ENCODE peak calls at places on chromosomes 13 and 19, in eight cellular contexts. One of them, this sample, is unnamed.

GRCh38 chr13:107458269-107458668 is 757.1 kb downstream of the LIG4 start:
- DNase-seq in CMK: no peak
- DNase-seq in H7: no peak
- DNase-seq in activated T-helper 9 cell treated with anti-CD3 and anti-CD28 coated beads, Interleukin-2, amount 50 U/mL, for 16 hours: no peak
- DNase-seq in NT2/D1: no peak
- DNase-seq in CD4-positive, alpha-beta memory T cell: no peak
- DNase-seq in cardiac fibroblast: no peak
- DNase-seq in fibroblast of mammary gland: no peak
- DNase-seq in this sample: no peak

GRCh38 chr19:35363711-35364425 is 5.6 kb downstream of the FFAR3 start:
- DNase-seq in CMK: no peak
- DNase-seq in H7: peak
- DNase-seq in activated T-helper 9 cell treated with anti-CD3 and anti-CD28 coated beads, Interleukin-2, amount 50 U/mL, for 16 hours: no peak
- DNase-seq in NT2/D1: no peak
- DNase-seq in CD4-positive, alpha-beta memory T cell: no peak
- DNase-seq in cardiac fibroblast: no peak
- DNase-seq in fibroblast of mammary gland: no peak
- DNase-seq in this sample: no peak

GRCh38 chr13:30114586-30115256 is 192.6 kb downstream of the KATNAL1 start:
- DNase-seq in CMK: peak
- DNase-seq in H7: peak
- DNase-seq in activated T-helper 9 cell treated with anti-CD3 and anti-CD28 coated beads, Interleukin-2, amount 50 U/mL, for 16 hours: peak
- DNase-seq in NT2/D1: peak
- DNase-seq in CD4-positive, alpha-beta memory T cell: peak
- DNase-seq in cardiac fibroblast: peak
- DNase-seq in fibroblast of mammary gland: peak
- DNase-seq in this sample: peak

GRCh38 chr19:17340302-17340870 is 3.0 kb downstream of the GTPBP3 start:
- DNase-seq in CMK: no peak
- DNase-seq in H7: peak
- DNase-seq in activated T-helper 9 cell treated with anti-CD3 and anti-CD28 coated beads, Interleukin-2, amount 50 U/mL, for 16 hours: no peak
- DNase-seq in NT2/D1: no peak
- DNase-seq in CD4-positive, alpha-beta memory T cell: no peak
- DNase-seq in cardiac fibroblast: no peak
- DNase-seq in fibroblast of mammary gland: no peak
- DNase-seq in this sample: no peak

GRCh38 chr13:30375436-30375835 is 46.9 kb upstream of the UBE2L5 start:
- DNase-seq in CMK: no peak
- DNase-seq in H7: no peak
- DNase-seq in activated T-helper 9 cell treated with anti-CD3 and anti-CD28 coated beads, Interleukin-2, amount 50 U/mL, for 16 hours: no peak
- DNase-seq in NT2/D1: no peak
- DNase-seq in CD4-positive, alpha-beta memory T cell: no peak
- DNase-seq in cardiac fibroblast: no peak
- DNase-seq in fibroblast of mammary gland: no peak
- DNase-seq in this sample: no peak

GRCh38 chr13:24220086-24220703 is 59.7 kb downstream of the SPATA13 start:
- DNase-seq in CMK: peak
- DNase-seq in H7: peak
- DNase-seq in activated T-helper 9 cell treated with anti-CD3 and anti-CD28 coated beads, Interleukin-2, amount 50 U/mL, for 16 hours: no peak
- DNase-seq in NT2/D1: peak
- DNase-seq in CD4-positive, alpha-beta memory T cell: peak
- DNase-seq in cardiac fibroblast: peak
- DNase-seq in fibroblast of mammary gland: peak
- DNase-seq in this sample: no peak

GRCh38 chr13:80547885-80548284 is 207.0 kb upstream of the SPRY2 start:
- DNase-seq in CMK: no peak
- DNase-seq in H7: no peak
- DNase-seq in activated T-helper 9 cell treated with anti-CD3 and anti-CD28 coated beads, Interleukin-2, amount 50 U/mL, for 16 hours: no peak
- DNase-seq in NT2/D1: no peak
- DNase-seq in CD4-positive, alpha-beta memory T cell: no peak
- DNase-seq in cardiac fibroblast: peak
- DNase-seq in fibroblast of mammary gland: peak
- DNase-seq in this sample: no peak

GRCh38 chr13:73070451-73070850 is 11.6 kb downstream of the KLF5 start:
- DNase-seq in CMK: no peak
- DNase-seq in H7: no peak
- DNase-seq in activated T-helper 9 cell treated with anti-CD3 and anti-CD28 coated beads, Interleukin-2, amount 50 U/mL, for 16 hours: no peak
- DNase-seq in NT2/D1: no peak
- DNase-seq in CD4-positive, alpha-beta memory T cell: no peak
- DNase-seq in cardiac fibroblast: no peak
- DNase-seq in fibroblast of mammary gland: no peak
- DNase-seq in this sample: no peak

GRCh38 chr13:102402292-102402691 is 444 bp upstream of the FGF14 start:
- DNase-seq in CMK: no peak
- DNase-seq in H7: peak
- DNase-seq in activated T-helper 9 cell treated with anti-CD3 and anti-CD28 coated beads, Interleukin-2, amount 50 U/mL, for 16 hours: peak
- DNase-seq in NT2/D1: peak
- DNase-seq in CD4-positive, alpha-beta memory T cell: peak
- DNase-seq in cardiac fibroblast: no peak
- DNase-seq in fibroblast of mammary gland: peak
- DNase-seq in this sample: no peak

GRCh38 chr13:94112227-94112626 is 367.3 kb downstream of the DCT start:
- DNase-seq in CMK: no peak
- DNase-seq in H7: no peak
- DNase-seq in activated T-helper 9 cell treated with anti-CD3 and anti-CD28 coated beads, Interleukin-2, amount 50 U/mL, for 16 hours: no peak
- DNase-seq in NT2/D1: no peak
- DNase-seq in CD4-positive, alpha-beta memory T cell: no peak
- DNase-seq in cardiac fibroblast: peak
- DNase-seq in fibroblast of mammary gland: peak
- DNase-seq in this sample: no peak

GRCh38 chr13:59269476-59269875 is 894.3 kb downstream of the DIAPH3 start:
- DNase-seq in CMK: no peak
- DNase-seq in H7: no peak
- DNase-seq in activated T-helper 9 cell treated with anti-CD3 and anti-CD28 coated beads, Interleukin-2, amount 50 U/mL, for 16 hours: no peak
- DNase-seq in NT2/D1: no peak
- DNase-seq in CD4-positive, alpha-beta memory T cell: no peak
- DNase-seq in cardiac fibroblast: peak
- DNase-seq in fibroblast of mammary gland: no peak
- DNase-seq in this sample: no peak

GRCh38 chr19:53013621-53014020 is at the start of gene ERVV-1:
- DNase-seq in CMK: no peak
- DNase-seq in H7: no peak
- DNase-seq in activated T-helper 9 cell treated with anti-CD3 and anti-CD28 coated beads, Interleukin-2, amount 50 U/mL, for 16 hours: no peak
- DNase-seq in NT2/D1: no peak
- DNase-seq in CD4-positive, alpha-beta memory T cell: no peak
- DNase-seq in cardiac fibroblast: no peak
- DNase-seq in fibroblast of mammary gland: no peak
- DNase-seq in this sample: no peak

GRCh38 chr19:47512183-47512947 is 2.5 kb downstream of the NAPA start:
- DNase-seq in CMK: no peak
- DNase-seq in H7: no peak
- DNase-seq in activated T-helper 9 cell treated with anti-CD3 and anti-CD28 coated beads, Interleukin-2, amount 50 U/mL, for 16 hours: no peak
- DNase-seq in NT2/D1: no peak
- DNase-seq in CD4-positive, alpha-beta memory T cell: no peak
- DNase-seq in cardiac fibroblast: peak
- DNase-seq in fibroblast of mammary gland: peak
- DNase-seq in this sample: no peak

GRCh38 chr19:3721131-3721899 is 13.1 kb downstream of the TJP3 start:
- DNase-seq in CMK: peak
- DNase-seq in H7: peak
- DNase-seq in activated T-helper 9 cell treated with anti-CD3 and anti-CD28 coated beads, Interleukin-2, amount 50 U/mL, for 16 hours: peak
- DNase-seq in NT2/D1: peak
- DNase-seq in CD4-positive, alpha-beta memory T cell: peak
- DNase-seq in cardiac fibroblast: peak
- DNase-seq in fibroblast of mammary gland: peak
- DNase-seq in this sample: no peak

GRCh38 chr19:5060591-5061339 is 91.9 kb downstream of the KDM4B start:
- DNase-seq in CMK: no peak
- DNase-seq in H7: no peak
- DNase-seq in activated T-helper 9 cell treated with anti-CD3 and anti-CD28 coated beads, Interleukin-2, amount 50 U/mL, for 16 hours: no peak
- DNase-seq in NT2/D1: no peak
- DNase-seq in CD4-positive, alpha-beta memory T cell: no peak
- DNase-seq in cardiac fibroblast: no peak
- DNase-seq in fibroblast of mammary gland: no peak
- DNase-seq in this sample: no peak

GRCh38 chr13:79604752-79605151 is 123.8 kb downstream of the NDFIP2 start:
- DNase-seq in CMK: no peak
- DNase-seq in H7: no peak
- DNase-seq in activated T-helper 9 cell treated with anti-CD3 and anti-CD28 coated beads, Interleukin-2, amount 50 U/mL, for 16 hours: no peak
- DNase-seq in NT2/D1: no peak
- DNase-seq in CD4-positive, alpha-beta memory T cell: no peak
- DNase-seq in cardiac fibroblast: no peak
- DNase-seq in fibroblast of mammary gland: no peak
- DNase-seq in this sample: no peak

GRCh38 chr13:33676700-33677048 is 141.3 kb upstream of the RFC3 start:
- DNase-seq in CMK: no peak
- DNase-seq in H7: no peak
- DNase-seq in activated T-helper 9 cell treated with anti-CD3 and anti-CD28 coated beads, Interleukin-2, amount 50 U/mL, for 16 hours: no peak
- DNase-seq in NT2/D1: no peak
- DNase-seq in CD4-positive, alpha-beta memory T cell: no peak
- DNase-seq in cardiac fibroblast: peak
- DNase-seq in fibroblast of mammary gland: peak
- DNase-seq in this sample: no peak

GRCh38 chr13:44331446-44331845 is 42.2 kb upstream of the SERP2 start:
- DNase-seq in CMK: no peak
- DNase-seq in H7: no peak
- DNase-seq in activated T-helper 9 cell treated with anti-CD3 and anti-CD28 coated beads, Interleukin-2, amount 50 U/mL, for 16 hours: no peak
- DNase-seq in NT2/D1: no peak
- DNase-seq in CD4-positive, alpha-beta memory T cell: no peak
- DNase-seq in cardiac fibroblast: peak
- DNase-seq in fibroblast of mammary gland: peak
- DNase-seq in this sample: no peak

GRCh38 chr13:37685206-37685605 is 86.6 kb upstream of the POSTN start:
- DNase-seq in CMK: no peak
- DNase-seq in H7: no peak
- DNase-seq in activated T-helper 9 cell treated with anti-CD3 and anti-CD28 coated beads, Interleukin-2, amount 50 U/mL, for 16 hours: no peak
- DNase-seq in NT2/D1: no peak
- DNase-seq in CD4-positive, alpha-beta memory T cell: no peak
- DNase-seq in cardiac fibroblast: no peak
- DNase-seq in fibroblast of mammary gland: no peak
- DNase-seq in this sample: no peak

GRCh38 chr19:40413291-40413994 is at the start of gene PRX:
- DNase-seq in CMK: no peak
- DNase-seq in H7: peak
- DNase-seq in activated T-helper 9 cell treated with anti-CD3 and anti-CD28 coated beads, Interleukin-2, amount 50 U/mL, for 16 hours: no peak
- DNase-seq in NT2/D1: no peak
- DNase-seq in CD4-positive, alpha-beta memory T cell: no peak
- DNase-seq in cardiac fibroblast: no peak
- DNase-seq in fibroblast of mammary gland: no peak
- DNase-seq in this sample: no peak

GRCh38 chr19:19054315-19054938 is 9.4 kb upstream of the SLC25A42 start:
- DNase-seq in CMK: no peak
- DNase-seq in H7: no peak
- DNase-seq in activated T-helper 9 cell treated with anti-CD3 and anti-CD28 coated beads, Interleukin-2, amount 50 U/mL, for 16 hours: no peak
- DNase-seq in NT2/D1: no peak
- DNase-seq in CD4-positive, alpha-beta memory T cell: no peak
- DNase-seq in cardiac fibroblast: no peak
- DNase-seq in fibroblast of mammary gland: no peak
- DNase-seq in this sample: no peak

GRCh38 chr13:31413531-31413930 is 213.8 kb downstream of the B3GLCT start:
- DNase-seq in CMK: no peak
- DNase-seq in H7: no peak
- DNase-seq in activated T-helper 9 cell treated with anti-CD3 and anti-CD28 coated beads, Interleukin-2, amount 50 U/mL, for 16 hours: no peak
- DNase-seq in NT2/D1: no peak
- DNase-seq in CD4-positive, alpha-beta memory T cell: no peak
- DNase-seq in cardiac fibroblast: no peak
- DNase-seq in fibroblast of mammary gland: no peak
- DNase-seq in this sample: no peak

GRCh38 chr13:40438999-40439797 is 227.2 kb downstream of the FOXO1 start:
- DNase-seq in CMK: no peak
- DNase-seq in H7: no peak
- DNase-seq in activated T-helper 9 cell treated with anti-CD3 and anti-CD28 coated beads, Interleukin-2, amount 50 U/mL, for 16 hours: no peak
- DNase-seq in NT2/D1: no peak
- DNase-seq in CD4-positive, alpha-beta memory T cell: no peak
- DNase-seq in cardiac fibroblast: peak
- DNase-seq in fibroblast of mammary gland: peak
- DNase-seq in this sample: no peak

GRCh38 chr19:14177496-14178074 is 28.4 kb downstream of the ADGRL1 start:
- DNase-seq in CMK: no peak
- DNase-seq in H7: peak
- DNase-seq in activated T-helper 9 cell treated with anti-CD3 and anti-CD28 coated beads, Interleukin-2, amount 50 U/mL, for 16 hours: no peak
- DNase-seq in NT2/D1: no peak
- DNase-seq in CD4-positive, alpha-beta memory T cell: no peak
- DNase-seq in cardiac fibroblast: no peak
- DNase-seq in fibroblast of mammary gland: no peak
- DNase-seq in this sample: no peak

GRCh38 chr13:98279473-98280175 is 102.6 kb upstream of the RNF113B start:
- DNase-seq in CMK: no peak
- DNase-seq in H7: peak
- DNase-seq in activated T-helper 9 cell treated with anti-CD3 and anti-CD28 coated beads, Interleukin-2, amount 50 U/mL, for 16 hours: no peak
- DNase-seq in NT2/D1: no peak
- DNase-seq in CD4-positive, alpha-beta memory T cell: peak
- DNase-seq in cardiac fibroblast: no peak
- DNase-seq in fibroblast of mammary gland: no peak
- DNase-seq in this sample: no peak

GRCh38 chr13:109792416-109793090 is 6.2 kb upstream of the IRS2 start:
- DNase-seq in CMK: no peak
- DNase-seq in H7: no peak
- DNase-seq in activated T-helper 9 cell treated with anti-CD3 and anti-CD28 coated beads, Interleukin-2, amount 50 U/mL, for 16 hours: no peak
- DNase-seq in NT2/D1: no peak
- DNase-seq in CD4-positive, alpha-beta memory T cell: no peak
- DNase-seq in cardiac fibroblast: no peak
- DNase-seq in fibroblast of mammary gland: no peak
- DNase-seq in this sample: no peak

GRCh38 chr19:33441828-33442227 is 68.3 kb downstream of the CEBPG start:
- DNase-seq in CMK: no peak
- DNase-seq in H7: no peak
- DNase-seq in activated T-helper 9 cell treated with anti-CD3 and anti-CD28 coated beads, Interleukin-2, amount 50 U/mL, for 16 hours: no peak
- DNase-seq in NT2/D1: no peak
- DNase-seq in CD4-positive, alpha-beta memory T cell: no peak
- DNase-seq in cardiac fibroblast: no peak
- DNase-seq in fibroblast of mammary gland: no peak
- DNase-seq in this sample: no peak

GRCh38 chr19:11784356-11784755 is 14.0 kb upstream of the ZNF491 start:
- DNase-seq in CMK: no peak
- DNase-seq in H7: no peak
- DNase-seq in activated T-helper 9 cell treated with anti-CD3 and anti-CD28 coated beads, Interleukin-2, amount 50 U/mL, for 16 hours: no peak
- DNase-seq in NT2/D1: no peak
- DNase-seq in CD4-positive, alpha-beta memory T cell: no peak
- DNase-seq in cardiac fibroblast: no peak
- DNase-seq in fibroblast of mammary gland: no peak
- DNase-seq in this sample: no peak

GRCh38 chr19:30269638-30270037 is 102.5 kb upstream of the ZNF536 start:
- DNase-seq in CMK: no peak
- DNase-seq in H7: no peak
- DNase-seq in activated T-helper 9 cell treated with anti-CD3 and anti-CD28 coated beads, Interleukin-2, amount 50 U/mL, for 16 hours: no peak
- DNase-seq in NT2/D1: no peak
- DNase-seq in CD4-positive, alpha-beta memory T cell: no peak
- DNase-seq in cardiac fibroblast: no peak
- DNase-seq in fibroblast of mammary gland: no peak
- DNase-seq in this sample: no peak

GRCh38 chr13:47133024-47133445 is 236.2 kb upstream of the HTR2A start:
- DNase-seq in CMK: no peak
- DNase-seq in H7: no peak
- DNase-seq in activated T-helper 9 cell treated with anti-CD3 and anti-CD28 coated beads, Interleukin-2, amount 50 U/mL, for 16 hours: no peak
- DNase-seq in NT2/D1: no peak
- DNase-seq in CD4-positive, alpha-beta memory T cell: no peak
- DNase-seq in cardiac fibroblast: peak
- DNase-seq in fibroblast of mammary gland: peak
- DNase-seq in this sample: no peak

GRCh38 chr13:73610799-73611592 is 523.2 kb downstream of the KLF12 start:
- DNase-seq in CMK: no peak
- DNase-seq in H7: no peak
- DNase-seq in activated T-helper 9 cell treated with anti-CD3 and anti-CD28 coated beads, Interleukin-2, amount 50 U/mL, for 16 hours: no peak
- DNase-seq in NT2/D1: no peak
- DNase-seq in CD4-positive, alpha-beta memory T cell: no peak
- DNase-seq in cardiac fibroblast: no peak
- DNase-seq in fibroblast of mammary gland: no peak
- DNase-seq in this sample: no peak

GRCh38 chr13:37134411-37135041 is 29.1 kb upstream of the CSNK1A1L start:
- DNase-seq in CMK: no peak
- DNase-seq in H7: no peak
- DNase-seq in activated T-helper 9 cell treated with anti-CD3 and anti-CD28 coated beads, Interleukin-2, amount 50 U/mL, for 16 hours: no peak
- DNase-seq in NT2/D1: no peak
- DNase-seq in CD4-positive, alpha-beta memory T cell: no peak
- DNase-seq in cardiac fibroblast: peak
- DNase-seq in fibroblast of mammary gland: peak
- DNase-seq in this sample: no peak

GRCh38 chr13:99694251-99694650 is 193.0 kb downstream of the TM9SF2 start:
- DNase-seq in CMK: no peak
- DNase-seq in H7: no peak
- DNase-seq in activated T-helper 9 cell treated with anti-CD3 and anti-CD28 coated beads, Interleukin-2, amount 50 U/mL, for 16 hours: no peak
- DNase-seq in NT2/D1: no peak
- DNase-seq in CD4-positive, alpha-beta memory T cell: no peak
- DNase-seq in cardiac fibroblast: no peak
- DNase-seq in fibroblast of mammary gland: no peak
- DNase-seq in this sample: no peak

GRCh38 chr13:32033744-32034143 is 2.2 kb downstream of the FRY start:
- DNase-seq in CMK: no peak
- DNase-seq in H7: no peak
- DNase-seq in activated T-helper 9 cell treated with anti-CD3 and anti-CD28 coated beads, Interleukin-2, amount 50 U/mL, for 16 hours: no peak
- DNase-seq in NT2/D1: no peak
- DNase-seq in CD4-positive, alpha-beta memory T cell: no peak
- DNase-seq in cardiac fibroblast: no peak
- DNase-seq in fibroblast of mammary gland: no peak
- DNase-seq in this sample: no peak

This sample was measured in esophagus squamous epithelium.